ENCODE peak calls at places on chromosomes 11 and 22, in six cellular contexts. C is NAMALWA; M is foreskin fibroblast; O is CD8-positive, alpha-beta memory T cell; D is stimulated activated CD4-positive, alpha-beta T cell treated with anti-CD3 and anti-CD28 coated beads, Interleukin-4, amount 100 ng/mL, for 24 hours; Z is IMR-90. S is an unnamed sample.

GRCh38 chr11:43944761-43945311 is 2.4 kb downstream of the C11orf96 start:
- DNase-seq in Z (peak), D (peak), C (peak), M (peak), O (peak), S (peak)

GRCh38 chr11:304915-305833 is 2.4 kb upstream of the IFITM2 start:
- DNase-seq in M (peak), D (peak), O (no peak), Z (peak), C (peak), S (peak)

GRCh38 chr22:41123151-41123550 is 30.8 kb downstream of the EP300 start:
- DNase-seq in C (no peak), Z (peak), O (no peak), D (no peak), M (no peak), S (peak)

GRCh38 chr11:79430280-79430679 is 10.6 kb downstream of the TENM4 start:
- DNase-seq in O (no peak), C (peak), Z (no peak), M (no peak), D (no peak), S (no peak)

GRCh38 chr11:117597083-117597482 is 199.9 kb downstream of the DSCAML1 start:
- DNase-seq in C (peak), Z (peak), M (peak), O (no peak), D (peak), S (peak)

GRCh38 chr11:2121227-2122130 is 17.7 kb downstream of the IGF2 start:
- DNase-seq in D (no peak), O (no peak), C (no peak), M (no peak), Z (no peak), S (no peak)

GRCh38 chr11:34245043-34245442 is 112.8 kb downstream of the ABTB2 start:
- DNase-seq in D (no peak), C (no peak), M (no peak), O (no peak), Z (no peak), S (no peak)

GRCh38 chr11:72222106-72222891 is 2.3 kb upstream of the INPPL1 start:
- DNase-seq in Z (no peak), O (no peak), M (no peak), D (no peak), C (no peak), S (no peak)

GRCh38 chr11:64654439-64654838 is 63.4 kb downstream of the SLC22A12 start:
- DNase-seq in O (no peak), M (no peak), D (no peak), Z (no peak), C (no peak), S (no peak)

GRCh38 chr22:46040471-46041465 is 63.8 kb upstream of the WNT7B start:
- DNase-seq in M (no peak), O (no peak), C (no peak), D (no peak), Z (no peak), S (no peak)

GRCh38 chr11:119373917-119374631 is 7.4 kb downstream of the USP2 start:
- DNase-seq in C (peak), D (peak), Z (peak), O (peak), M (peak), S (peak)

GRCh38 chr11:89491141-89491690 is at the start of gene NOX4:
- DNase-seq in M (peak), D (no peak), Z (peak), O (no peak), C (no peak), S (peak)

GRCh38 chr22:27377901-27378300 is 423.7 kb downstream of the MN1 start:
- DNase-seq in M (no peak), D (no peak), Z (no peak), O (no peak), C (no peak), S (no peak)

GRCh38 chr11:119315139-119316016 is 1.6 kb downstream of the MCAM start:
- DNase-seq in Z (no peak), D (peak), C (peak), M (peak), O (peak), S (no peak)

GRCh38 chr11:78061921-78062311 is 1.7 kb upstream of the THRSP start:
- DNase-seq in M (no peak), C (no peak), D (no peak), Z (no peak), O (no peak), S (no peak)

GRCh38 chr11:66720223-66720898 is 8.7 kb downstream of the SPTBN2 start:
- DNase-seq in O (no peak), M (peak), C (no peak), D (peak), Z (peak), S (peak)

GRCh38 chr11:72771507-72771906 is 19.3 kb upstream of the ARAP1 start:
- DNase-seq in D (no peak), C (no peak), M (peak), Z (peak), O (no peak), S (peak)

GRCh38 chr11:59185412-59185811 is 13.5 kb downstream of the DTX4 start:
- DNase-seq in C (no peak), O (no peak), M (peak), Z (no peak), D (no peak), S (no peak)

GRCh38 chr22:50626314-50626855 is 1.6 kb downstream of the ARSA start:
- DNase-seq in M (no peak), D (no peak), C (no peak), Z (no peak), O (no peak), S (no peak)

GRCh38 chr11:79437981-79438630 is 2.7 kb downstream of the TENM4 start:
- DNase-seq in O (no peak), D (no peak), Z (peak), C (no peak), M (peak), S (peak)